ENCODE peak calls at places on chromosomes 6 and 20, in four cellular contexts. F is astrocyte of the spinal cord, S is GM12865, P is AG10803. T is an unnamed sample.

GRCh38 chr6:106279179-106279578 is 46.4 kb downstream of the ATG5 start:
- DNase-seq in F (peak), S (no peak), P (peak), T (peak)

GRCh38 chr6:19502301-19502700 is 334.9 kb upstream of the ID4 start:
- DNase-seq in F (no peak), S (no peak), P (no peak), T (no peak)

GRCh38 chr6:42017021-42017643 is 33.2 kb upstream of the TAF8 start:
- DNase-seq in F (peak), S (peak), P (peak), T (peak)

GRCh38 chr20:40630723-40631631 is 58.1 kb downstream of the MAFB start:
- DNase-seq in F (no peak), S (no peak), P (no peak), T (no peak)

GRCh38 chr20:57633945-57634491 is 13.8 kb upstream of the ZBP1 start:
- DNase-seq in F (no peak), S (peak), P (no peak), T (no peak)

GRCh38 chr20:63974402-63975200 is 4.8 kb downstream of the SAMD10 start:
- DNase-seq in F (no peak), S (peak), P (no peak), T (no peak)

GRCh38 chr6:114096553-114097172 is 125.7 kb upstream of the HDAC2 start:
- DNase-seq in F (peak), S (peak), P (peak), T (peak)

GRCh38 chr6:90811596-90812226 is 224.8 kb upstream of the MAP3K7 start:
- DNase-seq in F (no peak), S (no peak), P (no peak), T (no peak)

GRCh38 chr6:166864333-166864732 is 92.0 kb downstream of the RNASET2 start:
- DNase-seq in F (no peak), S (no peak), P (no peak), T (no peak)

GRCh38 chr20:1711826-1712601 is 54.4 kb upstream of the SIRPG start:
- DNase-seq in F (no peak), S (no peak), P (no peak), T (peak)

GRCh38 chr6:51515052-51515402 is 572.4 kb downstream of the PKHD1 start:
- DNase-seq in F (no peak), S (no peak), P (no peak), T (no peak)

GRCh38 chr6:167049275-167049674 is 50.1 kb downstream of the CEP43 start:
- DNase-seq in F (no peak), S (no peak), P (no peak), T (no peak)

GRCh38 chr20:32672982-32673727 is 586 bp downstream of the C20orf203 start:
- DNase-seq in F (no peak), S (peak), P (no peak), T (no peak)

GRCh38 chr20:37411408-37412306 is 65.7 kb downstream of the SRC start:
- DNase-seq in F (no peak), S (no peak), P (no peak), T (peak)

GRCh38 chr6:7025861-7026260 is 81.9 kb upstream of the RREB1 start:
- DNase-seq in F (no peak), S (no peak), P (no peak), T (no peak)

GRCh38 chr6:45441811-45442453 is 64.2 kb upstream of the SUPT3H start:
- DNase-seq in F (no peak), S (no peak), P (no peak), T (peak)

GRCh38 chr6:37557645-37558114 is 58.0 kb upstream of the CCDC167 start:
- DNase-seq in F (no peak), S (peak), P (no peak), T (no peak)

GRCh38 chr20:3925899-3926638 is 36.9 kb downstream of the PANK2 start:
- DNase-seq in F (no peak), S (no peak), P (no peak), T (no peak)

GRCh38 chr20:16462711-16463110 is 110.5 kb downstream of the KIF16B start:
- DNase-seq in F (no peak), S (no peak), P (no peak), T (no peak)

GRCh38 chr6:56954389-56955170 is at the start of gene BEND6:
- DNase-seq in F (peak), S (peak), P (peak), T (peak)

GRCh38 chr6:55836945-55837344 is 38.4 kb downstream of the BMP5 start:
- DNase-seq in F (no peak), S (no peak), P (no peak), T (no peak)

GRCh38 chr20:37936041-37936440 is 33.1 kb downstream of the VSTM2L start:
- DNase-seq in F (no peak), S (no peak), P (no peak), T (no peak)

GRCh38 chr6:163780993-163781392 is 366.5 kb downstream of the QKI start:
- DNase-seq in F (peak), S (no peak), P (no peak), T (no peak)

GRCh38 chr6:25992413-25993037 is 29.9 kb downstream of the TRIM38 start:
- DNase-seq in F (peak), S (peak), P (peak), T (peak)

GRCh38 chr6:105352037-105352617 is 50.8 kb downstream of the PREP start:
- DNase-seq in F (no peak), S (no peak), P (no peak), T (no peak)

GRCh38 chr6:123655520-123656306 is 19.0 kb upstream of the TRDN start:
- DNase-seq in F (peak), S (no peak), P (peak), T (peak)

GRCh38 chr6:128347123-128347522 is 173.3 kb downstream of the PTPRK start:
- DNase-seq in F (no peak), S (no peak), P (no peak), T (peak)

GRCh38 chr6:128352331-128352730 is 168.1 kb downstream of the PTPRK start:
- DNase-seq in F (no peak), S (no peak), P (no peak), T (no peak)

GRCh38 chr6:128350416-128351254 is 169.8 kb downstream of the PTPRK start:
- DNase-seq in F (peak), S (no peak), P (peak), T (peak)

GRCh38 chr6:128346569-128346968 is 173.8 kb downstream of the PTPRK start:
- DNase-seq in F (no peak), S (no peak), P (no peak), T (no peak)

DNA sequence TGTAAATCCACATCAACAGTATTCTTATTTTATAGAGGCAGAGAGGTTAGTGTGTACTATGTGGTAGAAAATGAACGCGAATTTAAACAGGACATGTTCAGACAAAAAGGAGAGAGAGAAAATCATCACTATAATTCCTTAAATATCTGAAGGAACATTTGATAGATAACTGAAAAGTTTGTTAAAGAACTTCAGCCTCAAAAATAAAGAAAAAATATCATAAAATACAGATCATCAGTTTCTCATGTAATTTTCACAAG is 169.2 kb downstream of the PTPRK start:
- DNase-seq in F (no peak), S (no peak), P (no peak), T (no peak)
- H3K4me3 ChIP-seq in F (no peak), S (no peak), P (no peak), T (no peak)

GRCh38 chr6:130457605-130458004 is 91.8 kb downstream of the TMEM200A start:
- DNase-seq in F (no peak), S (no peak), P (peak), T (peak)
- TF ChIP-seq CTCF in F (peak), S (no peak), P (peak), T (peak)

DNA sequence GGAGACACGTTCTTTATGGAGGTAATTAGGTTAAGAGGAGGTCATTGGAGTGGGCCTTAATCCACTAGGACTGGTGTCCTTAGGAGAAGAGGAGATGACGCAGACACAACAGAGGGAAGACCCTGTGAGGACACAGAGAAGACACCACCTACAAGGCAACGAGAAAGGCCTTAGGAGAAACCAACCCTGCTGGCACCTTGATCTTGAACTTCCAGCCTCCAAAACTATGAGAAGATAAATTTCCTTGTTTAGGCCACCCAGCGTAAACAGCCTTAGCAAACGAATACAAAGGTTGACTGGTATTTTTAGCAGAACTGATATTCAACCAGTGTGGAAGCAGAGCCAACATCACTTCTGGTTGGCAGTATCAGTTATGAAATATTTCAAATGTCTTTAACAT is 75.2 kb downstream of the GFOD1 start:
- DNase-seq in F (no peak), S (no peak), P (no peak), T (no peak)
- H3K4me3 ChIP-seq in F (no peak), S (no peak), P (no peak), T (no peak)

DNA sequence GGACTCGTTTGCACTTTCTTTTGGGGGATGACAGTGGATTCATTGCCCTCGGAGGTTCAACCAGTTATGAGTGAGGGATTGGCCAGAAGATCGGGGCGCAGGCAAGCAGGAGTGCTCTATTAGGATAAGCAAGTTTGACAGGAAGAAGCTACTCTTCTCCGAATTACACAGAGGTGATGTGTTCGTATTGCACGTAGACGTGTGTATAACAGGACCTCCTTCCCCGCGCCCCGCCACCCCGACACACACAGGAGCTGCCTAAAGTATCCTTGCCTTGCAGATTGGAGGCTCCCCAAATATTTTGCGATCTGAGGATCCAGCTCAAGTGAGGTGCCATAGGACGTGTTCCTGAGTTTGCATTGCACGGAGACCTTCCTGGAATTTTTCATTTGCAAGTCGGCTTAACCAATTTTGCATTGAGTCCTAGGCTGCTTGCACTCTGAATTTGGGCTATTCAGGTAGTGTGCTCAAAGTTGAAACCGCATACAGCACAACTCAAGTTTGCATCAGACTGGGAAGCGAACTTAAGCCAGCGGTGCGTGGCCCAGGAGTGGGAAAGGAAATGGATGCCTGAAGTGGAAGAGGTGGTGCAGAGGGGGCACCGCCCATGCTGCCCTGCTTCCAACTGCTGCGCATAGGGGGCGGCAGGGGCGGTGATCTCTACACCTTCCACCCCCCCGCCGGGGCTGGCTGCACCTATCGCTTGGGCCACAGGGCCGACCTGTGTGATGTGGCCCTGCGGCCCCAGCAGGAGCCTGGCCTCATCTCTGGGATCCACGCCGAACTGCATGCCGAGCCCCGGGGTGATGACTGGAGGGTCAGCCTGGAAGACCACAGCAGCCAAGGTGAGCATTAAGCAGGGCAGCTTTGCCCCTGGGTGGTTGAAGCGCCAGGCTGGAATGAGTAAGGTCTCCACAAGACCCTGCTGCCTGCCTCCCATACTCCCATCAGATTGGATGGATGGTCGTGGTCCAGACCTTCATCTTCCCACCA is 770 bp downstream of the TCF19 start:
- DNase-seq in F (no peak), S (peak), P (peak), T (peak)
- TF ChIP-seq CTCF in F (peak), S (no peak), P (peak), T (peak)

DNA sequence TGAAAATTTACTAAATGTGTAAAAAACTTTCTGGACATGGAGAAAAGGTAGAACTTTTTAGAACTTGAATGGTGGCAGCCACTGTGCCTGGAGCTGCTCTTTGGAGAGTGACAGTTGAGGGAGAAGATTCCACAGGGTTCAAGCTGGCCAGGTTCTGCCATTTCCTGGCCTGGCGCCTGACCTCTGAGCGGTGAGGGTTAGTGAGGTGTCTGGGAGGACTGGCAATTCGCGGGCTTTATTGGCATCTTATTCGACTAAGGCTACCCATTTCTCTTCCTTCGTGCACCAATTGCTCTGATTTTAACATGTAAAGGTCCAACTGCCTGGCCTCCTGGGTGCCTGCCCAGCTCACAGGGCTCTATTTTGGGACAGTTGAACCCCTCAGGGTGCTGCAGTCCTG is 2.4 kb downstream of the SNAI1 start:
- DNase-seq in F (no peak), S (no peak), P (no peak), T (no peak)
- H3K4me3 ChIP-seq in F (peak), S (no peak), P (peak), T (peak)

T was measured in fibroblast of villous mesenchyme.